ENCODE peak calls at places on chromosomes 5 and 9, in ten cellular contexts. A is Caco-2; R is neural crest cell; C is lower leg skin; N is adrenal gland; Y is A549; S is IMR-90; V is suprapubic skin; Q is CD4-positive, alpha-beta T cell; M is GM20000. W is an unnamed sample.

GRCh38 chr5:38426986-38427950 is 129.2 kb downstream of the LIFR start:
- DNase-seq in N (no peak), Y (no peak), S (peak), R (no peak), C (peak), M (no peak), V (no peak), A (no peak), Q (no peak), W (no peak)

GRCh38 chr5:131589510-131590348 is 45.3 kb downstream of the RAPGEF6 start:
- DNase-seq in R (peak), M (peak), V (no peak), C (no peak), Y (peak), N (no peak), Q (no peak), A (peak), S (peak), W (peak)

GRCh38 chr5:134026521-134027202 is 21.9 kb upstream of the VDAC1 start:
- DNase-seq in R (no peak), Y (peak), A (peak), Q (peak), S (peak), V (no peak), N (peak), M (peak), C (no peak), W (peak)

GRCh38 chr9:116653580-116654355 is 33.3 kb upstream of the TRIM32 start:
- DNase-seq in A (no peak), N (no peak), R (no peak), S (no peak), Y (no peak), M (no peak), Q (no peak), V (no peak), C (no peak), W (no peak)

GRCh38 chr9:107888773-107889227 is 399.2 kb upstream of the KLF4 start:
- DNase-seq in Q (no peak), M (no peak), A (no peak), S (no peak), R (no peak), N (peak), V (no peak), Y (no peak), C (no peak), W (no peak)

GRCh38 chr9:117412006-117412715 is 2.7 kb downstream of the ASTN2 start:
- DNase-seq in M (no peak), C (no peak), Y (no peak), A (no peak), N (no peak), Q (no peak), R (no peak), V (no peak), S (no peak), W (no peak)

GRCh38 chr5:36854402-36855140 is 22.0 kb upstream of the NIPBL start:
- DNase-seq in V (no peak), Q (no peak), M (no peak), S (no peak), A (no peak), R (no peak), N (no peak), Y (no peak), C (no peak), W (no peak)

GRCh38 chr5:20276061-20276958 is 288.3 kb upstream of the CDH18 start:
- DNase-seq in Y (peak), C (no peak), M (no peak), S (peak), A (no peak), Q (no peak), N (no peak), R (no peak), V (no peak), W (peak)

GRCh38 chr9:27473135-27473534 is 51.0 kb upstream of the IFNK start:
- DNase-seq in Y (no peak), C (peak), V (peak), R (no peak), M (no peak), Q (no peak), S (no peak), N (peak), A (no peak), W (no peak)

GRCh38 chr9:123914517-123915199 is 15.3 kb downstream of the DENND1A start:
- DNase-seq in R (no peak), V (no peak), S (no peak), Q (no peak), Y (no peak), C (no peak), A (no peak), M (no peak), N (no peak), W (no peak)

GRCh38 chr5:113266227-113266912 is 168.4 kb downstream of the TSSK1B start:
- DNase-seq in R (no peak), Y (no peak), M (no peak), N (no peak), Q (no peak), S (peak), V (no peak), C (no peak), A (no peak), W (no peak)

GRCh38 chr9:86091477-86091876 is 7.9 kb downstream of the GOLM1 start:
- DNase-seq in S (no peak), Q (no peak), M (no peak), R (no peak), C (no peak), Y (no peak), V (no peak), A (no peak), N (no peak), W (no peak)

GRCh38 chr5:119470105-119470763 is 17.9 kb downstream of the HSD17B4 start:
- DNase-seq in Y (no peak), S (no peak), A (no peak), N (no peak), R (no peak), C (no peak), M (peak), Q (no peak), V (no peak), W (no peak)

GRCh38 chr5:107669543-107670027 is 1.2 kb downstream of the EFNA5 start:
- DNase-seq in Q (no peak), Y (peak), M (no peak), N (no peak), C (peak), A (no peak), S (peak), V (peak), R (peak), W (peak)

GRCh38 chr5:76794871-76795270 is 24.0 kb upstream of the F2RL1 start:
- DNase-seq in V (no peak), N (no peak), R (no peak), Q (no peak), A (no peak), C (no peak), M (no peak), S (peak), Y (no peak), W (no peak)

GRCh38 chr9:116088396-116088795 is 65.2 kb upstream of the PAPPA start:
- DNase-seq in C (no peak), Y (no peak), A (no peak), V (no peak), N (no peak), R (no peak), Q (no peak), M (no peak), S (no peak), W (no peak)

GRCh38 chr5:137619191-137619870 is 116.6 kb downstream of the KLHL3 start:
- DNase-seq in Y (no peak), R (no peak), C (peak), S (peak), A (no peak), M (no peak), V (no peak), Q (no peak), N (peak), W (no peak)

GRCh38 chr5:139181835-139182452 is 16.2 kb downstream of the SIL1 start:
- DNase-seq in Q (no peak), R (peak), N (no peak), Y (no peak), M (no peak), C (no peak), S (peak), V (no peak), A (no peak), W (peak)

GRCh38 chr5:41852293-41852692 is 17.9 kb downstream of the OXCT1 start:
- DNase-seq in R (no peak), Q (no peak), C (no peak), N (no peak), M (no peak), V (no peak), S (no peak), Y (no peak), A (no peak), W (no peak)

GRCh38 chr5:119470851-119471451 is 18.7 kb downstream of the HSD17B4 start:
- DNase-seq in N (no peak), Y (no peak), M (peak), A (no peak), V (no peak), R (no peak), C (no peak), Q (no peak), S (peak), W (peak)

GRCh38 chr5:16596541-16596940 is 20.3 kb downstream of the RETREG1 start:
- DNase-seq in V (no peak), A (no peak), C (no peak), N (no peak), M (no peak), R (no peak), S (peak), Q (no peak), Y (no peak), W (no peak)

GRCh38 chr5:83636141-83636540 is 84.5 kb downstream of the HAPLN1 start:
- DNase-seq in C (no peak), A (no peak), Q (no peak), M (no peak), V (no peak), S (peak), Y (no peak), R (no peak), N (no peak), W (no peak)

GRCh38 chr9:89154218-89154617 is 24.4 kb downstream of the SHC3 start:
- DNase-seq in C (no peak), Q (no peak), N (no peak), M (no peak), A (no peak), S (no peak), V (no peak), Y (no peak), R (no peak), W (no peak)

GRCh38 chr5:60248900-60249299 is 355.4 kb upstream of the PDE4D start:
- DNase-seq in V (no peak), A (no peak), Y (no peak), C (no peak), S (no peak), N (peak), Q (no peak), R (no peak), M (peak), W (no peak)

GRCh38 chr9:126738553-126738952 is 66.3 kb upstream of the ZBTB43 start:
- DNase-seq in Q (no peak), Y (no peak), A (no peak), N (no peak), C (no peak), M (no peak), V (no peak), S (no peak), R (no peak), W (no peak)

GRCh38 chr9:83511051-83511450 is 27.1 kb downstream of the FRMD3 start:
- DNase-seq in Q (no peak), V (no peak), S (no peak), M (peak), Y (no peak), C (no peak), A (no peak), R (no peak), N (no peak), W (no peak)

GRCh38 chr9:91954841-91955471 is 4.9 kb upstream of the ROR2 start:
- DNase-seq in S (peak), C (no peak), V (no peak), M (peak), Q (no peak), R (peak), N (peak), A (peak), Y (peak), W (peak)

GRCh38 chr5:132406144-132406783 is 36.8 kb downstream of the SLC22A5 start:
- DNase-seq in M (no peak), R (no peak), C (peak), Q (no peak), A (no peak), Y (no peak), V (no peak), S (no peak), N (no peak), W (no peak)

GRCh38 chr5:4413996-4414395 is 726.1 kb upstream of the ADAMTS16 start:
- DNase-seq in N (no peak), M (no peak), Q (no peak), Y (no peak), V (no peak), A (no peak), C (no peak), S (no peak), R (no peak), W (no peak)

GRCh38 chr9:2621678-2622360 is at the start of gene VLDLR:
- DNase-seq in V (no peak), S (peak), N (peak), Q (no peak), A (peak), R (peak), C (peak), M (peak), Y (peak), W (peak)

GRCh38 chr9:90909747-90910283 is 108.2 kb downstream of the SYK start:
- DNase-seq in R (no peak), N (no peak), C (peak), Y (no peak), A (no peak), Q (no peak), S (no peak), V (no peak), M (no peak), W (no peak)

GRCh38 chr9:110626109-110626829 is 42.3 kb upstream of the MUSK start:
- DNase-seq in Q (no peak), A (no peak), Y (no peak), M (peak), V (no peak), S (peak), R (no peak), C (no peak), N (no peak), W (no peak)

GRCh38 chr9:94882953-94883641 is 156.6 kb downstream of the AOPEP start:
- DNase-seq in R (no peak), M (no peak), C (no peak), V (no peak), N (no peak), S (no peak), Q (no peak), A (no peak), Y (no peak), W (no peak)

GRCh38 chr5:34680896-34681295 is 24.8 kb downstream of the RAI14 start:
- DNase-seq in Q (no peak), A (no peak), M (no peak), N (no peak), C (no peak), R (no peak), V (no peak), Y (no peak), S (no peak), W (no peak)

DNA sequence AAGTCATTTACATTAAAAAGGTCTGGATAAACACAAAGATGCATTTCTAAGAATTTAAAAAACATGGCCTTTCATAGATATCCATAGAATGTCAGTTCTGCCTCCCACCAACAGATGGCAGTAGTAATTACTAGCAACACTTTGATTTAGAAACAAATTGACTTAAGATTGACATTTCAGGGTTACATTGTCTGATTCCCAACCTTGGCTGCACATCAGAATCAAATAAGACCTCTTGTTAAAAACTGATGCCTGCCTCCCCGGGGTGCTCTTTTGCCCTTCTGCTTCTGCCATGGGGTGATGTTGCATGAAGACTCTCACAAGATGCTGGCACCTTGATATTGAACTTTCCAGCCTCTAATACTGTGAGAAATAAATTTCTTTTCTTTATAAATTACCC is 146.2 kb upstream of the GPR151 start:
- DNase-seq in N (no peak), V (no peak), Q (no peak), Y (peak), M (no peak), A (no peak), S (no peak), C (no peak), R (no peak), W (peak)
- TF ChIP-seq CTCF in N (peak), V (no peak), Q (peak), Y (peak), M (no peak), A (peak), S (peak), C (peak), R (peak), W (peak)

GRCh38 chr9:129569506-129570449 is 51.1 kb downstream of the C9orf50 start:
- DNase-seq in R (no peak), Q (no peak), C (no peak), V (no peak), S (peak), A (peak), N (peak), Y (peak), M (peak), W (peak)
- TF ChIP-seq CTCF in R (peak), Q (no peak), C (no peak), V (no peak), S (peak), A (peak), N (no peak), Y (peak), M (peak), W (no peak)

DNA sequence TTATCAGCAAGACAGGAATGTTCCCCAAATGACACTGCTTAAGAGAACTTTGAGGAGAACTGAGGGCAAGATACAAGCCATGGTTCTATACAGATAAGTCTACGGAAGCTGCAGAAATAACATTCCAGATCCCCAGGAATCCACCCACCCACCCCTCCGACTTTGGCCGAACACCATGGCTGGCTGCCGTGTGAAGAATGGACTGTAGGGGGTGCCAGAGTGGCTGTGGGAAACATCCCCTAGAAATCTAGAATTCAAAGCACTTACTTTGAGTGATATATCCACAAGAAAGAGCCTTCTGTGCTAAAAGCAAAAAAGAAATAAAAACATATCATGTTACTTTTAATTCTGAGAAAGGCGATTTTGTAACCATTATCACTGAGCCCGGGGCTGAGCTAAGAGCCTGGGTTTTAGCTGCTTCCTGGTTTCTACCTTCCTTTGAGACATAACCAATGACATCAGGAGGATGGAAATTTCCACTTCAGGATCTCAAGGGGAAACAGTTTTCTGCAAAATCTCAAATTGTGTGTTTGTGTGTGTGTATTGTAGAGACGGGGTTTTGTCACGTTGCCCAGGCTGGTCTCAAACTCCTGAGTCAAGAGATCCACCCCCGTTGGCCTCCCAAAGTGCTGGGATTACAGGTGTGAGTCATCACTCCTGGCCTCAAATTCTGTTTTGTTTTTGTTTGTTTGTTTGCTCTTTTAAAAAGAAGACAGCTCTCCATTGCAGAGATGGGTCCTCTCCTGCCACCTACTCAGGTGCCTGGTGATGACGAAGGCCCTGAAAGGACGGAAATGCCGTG is 36.4 kb downstream of the GGTA1 start:
- DNase-seq in C (no peak), A (peak), R (peak), V (no peak), Q (no peak), Y (peak), S (peak), M (peak), N (peak), W (peak)
- TF ChIP-seq CTCF in C (no peak), A (peak), R (peak), V (peak), Q (peak), Y (peak), S (peak), M (peak), N (peak), W (peak)

GRCh38 chr5:176490291-176490690 is 42.1 kb downstream of the FAF2 start:
- DNase-seq in A (no peak), N (no peak), M (no peak), V (no peak), R (no peak), S (no peak), Y (no peak), Q (no peak), C (no peak), W (no peak)
- TF ChIP-seq CTCF in A (peak), N (no peak), M (no peak), V (no peak), R (no peak), S (no peak), Y (no peak), Q (no peak), C (no peak), W (no peak)

GRCh38 chr5:172659570-172659908 is 18.5 kb downstream of the NEURL1B start:
- DNase-seq in R (no peak), Q (no peak), N (no peak), A (no peak), S (no peak), M (no peak), V (no peak), C (no peak), Y (no peak), W (no peak)

GRCh38 chr5:172660974-172661373 is 19.9 kb downstream of the NEURL1B start:
- DNase-seq in N (no peak), C (no peak), Y (no peak), M (no peak), A (no peak), S (no peak), Q (no peak), R (no peak), V (no peak), W (no peak)

GRCh38 chr5:172661536-172661935 is 20.5 kb downstream of the NEURL1B start:
- DNase-seq in A (no peak), C (no peak), N (no peak), S (no peak), V (no peak), Y (no peak), R (no peak), Q (no peak), M (no peak), W (no peak)

GRCh38 chr5:172658869-172659513 is 17.9 kb downstream of the NEURL1B start:
- DNase-seq in A (no peak), N (peak), Y (no peak), C (no peak), V (no peak), R (no peak), Q (no peak), S (peak), M (no peak), W (no peak)

DNA sequence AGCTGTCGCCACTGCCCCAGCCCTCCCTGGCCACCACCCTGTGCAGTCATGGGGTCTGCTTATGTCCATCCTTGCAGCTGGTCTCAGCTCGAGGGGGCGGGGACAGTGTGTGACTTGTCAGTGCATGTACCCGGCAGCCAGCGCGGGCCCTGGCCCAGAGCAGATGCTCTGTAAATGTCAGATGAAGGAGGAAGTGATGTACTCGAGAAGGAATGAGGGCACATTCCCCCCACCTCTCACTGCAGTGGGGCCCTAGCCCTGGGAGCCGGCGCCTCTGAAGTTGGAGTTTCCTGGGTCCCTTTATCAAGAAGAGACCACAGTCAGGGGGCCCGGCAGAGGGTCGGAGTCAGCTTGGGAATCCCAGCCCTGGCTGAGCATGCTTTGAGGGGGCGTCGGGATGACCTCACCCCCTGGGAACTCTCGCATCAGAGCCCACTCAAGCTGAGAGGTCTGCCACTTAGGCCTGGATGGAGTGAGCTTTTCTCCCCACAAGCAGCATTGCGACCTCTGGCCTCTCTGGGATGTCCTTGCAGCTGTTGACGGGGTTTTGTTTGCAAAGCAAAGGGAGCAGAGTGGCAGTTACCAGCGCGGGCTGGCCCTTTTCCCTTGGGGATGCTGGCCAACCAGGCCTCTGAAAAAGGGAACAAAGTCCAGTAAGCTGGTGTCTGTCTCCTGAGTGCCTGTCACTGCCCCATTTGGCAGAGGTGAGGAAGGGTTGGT is 19.0 kb downstream of the NEURL1B start:
- DNase-seq in N (peak), M (no peak), S (peak), V (no peak), C (peak), Y (no peak), A (peak), Q (no peak), R (peak), W (no peak)
- TF ChIP-seq CTCF in N (no peak), M (no peak), S (peak), V (no peak), C (no peak), Y (no peak), A (peak), Q (no peak), R (no peak), W (no peak)

W was measured in Calu3.